ENCODE peak calls at places on chromosomes 4 and X, in five cellular contexts. Q is stomach, M is endothelial cell of umbilical vein, U is upper lobe of left lung, N is ovary. Y is an unnamed sample.

GRCh38 chr4:15020502-15021286 is 18.4 kb downstream of the CPEB2 start:
- DNase-seq in U (no peak), Q (no peak), M (no peak), N (no peak), Y (no peak)

GRCh38 chrX:23844502-23845138 is 61.6 kb downstream of the SAT1 start:
- DNase-seq in M (peak), U (no peak), Q (peak), N (no peak), Y (peak)

GRCh38 chr4:105145059-105145912 is 1.4 kb upstream of the TET2 start:
- DNase-seq in M (peak), U (no peak), Q (no peak), N (no peak), Y (peak)

GRCh38 chr4:48081196-48081595 is 52.9 kb downstream of the TXK start:
- DNase-seq in Q (no peak), N (no peak), U (no peak), M (peak), Y (no peak)

GRCh38 chrX:131812847-131813825 is 210.0 kb upstream of the STK26 start:
- DNase-seq in Q (peak), M (peak), U (no peak), N (peak), Y (no peak)

GRCh38 chr4:6695660-6696581 is 2.2 kb downstream of the S100P start:
- DNase-seq in Q (peak), N (no peak), M (no peak), U (no peak), Y (peak)

GRCh38 chrX:105653891-105654290 is 168.4 kb upstream of the NRK start:
- DNase-seq in N (no peak), Q (no peak), U (no peak), M (no peak), Y (no peak)

GRCh38 chr4:41282362-41282761 is 25.6 kb downstream of the UCHL1 start:
- DNase-seq in M (peak), N (no peak), U (no peak), Q (no peak), Y (no peak)

GRCh38 chr4:14269824-14270223 is 642.3 kb upstream of the BOD1L1 start:
- DNase-seq in M (no peak), U (no peak), Q (no peak), N (no peak), Y (peak)

GRCh38 chr4:174460684-174461083 is 61.6 kb downstream of the HPGD start:
- DNase-seq in M (peak), Q (no peak), N (no peak), U (no peak), Y (no peak)

GRCh38 chr4:52028970-52029369 is 8.8 kb upstream of the LRRC66 start:
- DNase-seq in N (no peak), Q (no peak), M (no peak), U (no peak), Y (no peak)

GRCh38 chr4:48906283-48907173 is at the start of gene OCIAD2:
- DNase-seq in Q (peak), U (peak), N (peak), M (peak), Y (peak)

GRCh38 chr4:148284526-148285193 is 157.6 kb downstream of the NR3C2 start:
- DNase-seq in N (no peak), U (no peak), Q (no peak), M (peak), Y (no peak)

GRCh38 chr4:78056265-78057129 is 626 bp upstream of the FRAS1 start:
- DNase-seq in U (peak), M (peak), Q (peak), N (peak), Y (peak)

GRCh38 chr4:129064717-129065116 is 28.6 kb downstream of the SCLT1 start:
- DNase-seq in M (no peak), N (no peak), Q (no peak), U (no peak), Y (no peak)

GRCh38 chrX:39214380-39215126 is 413.3 kb downstream of the MID1IP1 start:
- DNase-seq in U (no peak), Q (no peak), M (no peak), N (no peak), Y (no peak)

GRCh38 chrX:72145181-72145580 is 13.5 kb upstream of the RTL5 start:
- DNase-seq in N (no peak), M (no peak), U (no peak), Q (no peak), Y (no peak)

GRCh38 chr4:19455196-19455595 is 796.5 kb upstream of the SLIT2 start:
- DNase-seq in M (no peak), N (no peak), Q (no peak), U (no peak), Y (no peak)

GRCh38 chr4:114924311-114924710 is 189.1 kb downstream of the NDST4 start:
- DNase-seq in N (no peak), U (no peak), M (no peak), Q (no peak), Y (no peak)

GRCh38 chrX:9352683-9353430 is 112.0 kb upstream of the TBL1X start:
- DNase-seq in U (no peak), N (no peak), M (no peak), Q (peak), Y (peak)
- TF ChIP-seq POLR2A in U (no peak), N (no peak), M (no peak), Q (no peak), Y (no peak)

GRCh38 chr4:55398966-55399365 is 3.2 kb downstream of the TMEM165 start:
- DNase-seq in M (peak), U (no peak), Q (no peak), N (no peak), Y (no peak)
- H3K4me3 ChIP-seq in M (peak), U (peak), Q (peak), N (no peak), Y (peak)

DNA sequence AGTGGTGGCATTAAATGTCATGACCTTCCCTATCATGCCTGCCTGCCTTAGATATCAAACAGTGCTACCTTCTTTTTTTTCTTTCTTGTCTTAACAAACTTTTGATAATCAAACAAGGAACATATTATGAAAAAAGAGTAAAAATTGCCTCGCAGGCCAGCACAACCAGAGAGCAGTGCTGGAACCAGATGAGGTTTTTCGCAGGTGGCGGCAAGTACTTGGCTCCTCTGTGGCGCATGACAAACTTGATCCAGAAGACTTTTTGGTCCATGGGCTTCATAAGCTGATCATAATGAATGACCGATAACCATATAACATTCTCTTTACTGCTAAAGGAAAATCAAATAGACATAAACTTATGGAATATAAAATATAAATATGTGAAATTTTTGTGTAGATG is 61.8 kb downstream of the UGT2B10 start:
- DNase-seq in M (no peak), Q (no peak), N (no peak), U (no peak), Y (no peak)
- TF ChIP-seq POLR2A in M (no peak), Q (no peak), N (no peak), U (no peak), Y (no peak)

GRCh38 chr4:173284463-173284862 is 49.7 kb downstream of the HMGB2 start:
- DNase-seq in M (no peak), Q (no peak), U (no peak), N (no peak), Y (no peak)

GRCh38 chr4:173289351-173289725 is 44.8 kb downstream of the HMGB2 start:
- DNase-seq in M (no peak), N (no peak), Q (no peak), U (no peak), Y (peak)

GRCh38 chr4:173288296-173288695 is 45.9 kb downstream of the HMGB2 start:
- DNase-seq in Q (peak), M (peak), N (no peak), U (no peak), Y (peak)

GRCh38 chr4:173287486-173287885 is 46.7 kb downstream of the HMGB2 start:
- DNase-seq in N (no peak), M (no peak), Q (no peak), U (no peak), Y (no peak)

GRCh38 chr4:173288698-173289350 is 45.3 kb downstream of the HMGB2 start:
- DNase-seq in M (no peak), U (no peak), N (no peak), Q (no peak), Y (no peak)
- H3K4me3 ChIP-seq in M (no peak), U (peak), N (no peak), Q (no peak), Y (peak)

GRCh38 chr4:86005998-86006397 is 353.9 kb downstream of the MAPK10 start:
- DNase-seq in N (no peak), U (no peak), M (no peak), Q (no peak), Y (no peak)
- TF ChIP-seq POLR2A in N (no peak), U (no peak), M (no peak), Q (no peak), Y (no peak)